ENCODE peak calls at places on chromosomes 16 and 17, in five cellular contexts. W is brain microvascular endothelial cell, I is A549, K is adrenal gland, P is nephron progenitor cell. N is an unnamed sample.

GRCh38 chr17:2187758-2188157 is 115.8 kb downstream of the SMG6 start:
- DNase-seq in W (no peak), I (no peak), K (no peak), P (no peak), N (no peak)

GRCh38 chr16:75764154-75764768 is 38.0 kb upstream of the CPHXL start:
- DNase-seq in W (peak), I (peak), K (peak), P (peak), N (peak)

GRCh38 chr16:81994485-81994884 is 16.8 kb downstream of the SDR42E1 start:
- DNase-seq in W (no peak), I (peak), K (no peak), P (no peak), N (no peak)

GRCh38 chr17:79097226-79098055 is 22.8 kb downstream of the ENGASE start:
- DNase-seq in W (no peak), I (no peak), K (no peak), P (no peak), N (no peak)

GRCh38 chr16:24747425-24747824 is 18.0 kb downstream of the TNRC6A start:
- DNase-seq in W (no peak), I (no peak), K (no peak), P (no peak), N (no peak)

GRCh38 chr17:63178530-63178929 is 212.5 kb downstream of the TANC2 start:
- DNase-seq in W (no peak), I (no peak), K (no peak), P (no peak), N (no peak)

GRCh38 chr17:40816569-40816968 is 5.8 kb downstream of the KRT10 start:
- DNase-seq in W (no peak), I (no peak), K (no peak), P (no peak), N (no peak)

GRCh38 chr17:49994085-49995054 is 654 bp downstream of the DLX3 start:
- DNase-seq in W (no peak), I (no peak), K (no peak), P (no peak), N (no peak)

GRCh38 chr17:71084219-71084618 is 914.9 kb downstream of the KCNJ2 start:
- DNase-seq in W (peak), I (peak), K (no peak), P (peak), N (peak)

GRCh38 chr17:80596760-80597608 is 52.3 kb downstream of the RPTOR start:
- DNase-seq in W (no peak), I (no peak), K (no peak), P (no peak), N (no peak)

GRCh38 chr17:64236827-64237403 is 26.1 kb downstream of the TEX2 start:
- DNase-seq in W (no peak), I (peak), K (no peak), P (no peak), N (no peak)

GRCh38 chr17:1725642-1726511 is 1.4 kb downstream of the WDR81 start:
- DNase-seq in W (no peak), I (no peak), K (no peak), P (no peak), N (no peak)

GRCh38 chr17:7478276-7479138 is 924 bp downstream of the ZBTB4 start:
- DNase-seq in W (no peak), I (peak), K (peak), P (peak), N (no peak)

GRCh38 chr17:64775701-64776570 is 113.8 kb upstream of the SMURF2 start:
- DNase-seq in W (no peak), I (no peak), K (no peak), P (no peak), N (no peak)

GRCh38 chr17:31211352-31212012 is 85.6 kb downstream of the OMG start:
- DNase-seq in W (peak), I (peak), K (no peak), P (no peak), N (no peak)

GRCh38 chr17:21375757-21376584 is at the start of gene KCNJ12:
- DNase-seq in W (no peak), I (peak), K (no peak), P (no peak), N (peak)

GRCh38 chr17:35715416-35715815 is 16.0 kb upstream of the RASL10B start:
- DNase-seq in W (no peak), I (no peak), K (no peak), P (no peak), N (no peak)

GRCh38 chr16:75379911-75380847 is 53.1 kb downstream of the CFDP1 start:
- DNase-seq in W (no peak), I (no peak), K (no peak), P (no peak), N (no peak)

GRCh38 chr16:23469814-23470213 is 16.8 kb upstream of the COG7 start:
- DNase-seq in W (no peak), I (peak), K (peak), P (no peak), N (no peak)

GRCh38 chr16:87163637-87164036 is 153.6 kb downstream of the C16orf95 start:
- DNase-seq in W (no peak), I (no peak), K (no peak), P (no peak), N (no peak)

DNA sequence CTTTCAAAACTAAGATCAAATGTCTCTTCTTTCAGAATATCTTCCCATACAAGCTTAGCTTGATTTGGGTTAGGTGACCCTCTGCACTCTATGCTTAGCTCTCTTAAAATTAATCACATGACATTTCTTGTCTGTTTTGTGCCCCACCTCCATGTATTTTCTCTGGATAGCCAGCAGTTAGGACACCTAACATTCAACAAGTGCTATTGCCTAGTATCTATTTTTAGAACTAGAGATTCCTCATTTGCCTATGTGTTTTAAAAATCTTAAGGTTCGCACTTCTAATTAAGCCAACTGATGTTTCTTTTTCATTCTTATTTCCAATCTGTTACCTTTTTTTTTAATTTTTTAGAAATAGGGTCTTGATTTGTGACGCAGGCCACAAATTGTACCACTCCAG is 129.7 kb upstream of the C17orf78 start:
- DNase-seq in W (no peak), I (no peak), K (no peak), P (no peak), N (no peak)
- TF ChIP-seq CTCF in W (no peak), I (no peak), K (no peak), P (no peak), N (no peak)

DNA sequence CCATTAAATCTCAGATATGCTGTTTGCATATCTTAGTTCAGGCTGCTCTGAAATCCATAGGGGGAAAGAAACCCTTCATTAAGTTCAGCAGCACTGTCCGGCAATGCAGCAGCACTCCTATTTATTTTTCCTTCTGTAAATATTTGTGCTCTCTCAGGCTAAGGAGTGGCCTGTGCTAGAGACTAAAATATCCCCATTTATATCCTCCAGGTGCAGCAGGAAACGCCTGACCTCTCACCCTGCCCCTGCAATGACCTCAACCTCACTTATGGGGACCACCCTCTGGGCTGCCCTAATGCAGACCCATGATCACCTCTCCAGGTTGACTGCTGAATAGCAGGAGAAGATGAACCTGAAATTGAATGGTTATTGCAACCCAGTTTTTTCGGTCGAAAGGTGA is 165.0 kb upstream of the ELAC2 start:
- DNase-seq in W (no peak), I (no peak), K (no peak), P (peak), N (no peak)
- TF ChIP-seq CTCF in W (no peak), I (no peak), K (no peak), P (no peak), N (no peak)

DNA sequence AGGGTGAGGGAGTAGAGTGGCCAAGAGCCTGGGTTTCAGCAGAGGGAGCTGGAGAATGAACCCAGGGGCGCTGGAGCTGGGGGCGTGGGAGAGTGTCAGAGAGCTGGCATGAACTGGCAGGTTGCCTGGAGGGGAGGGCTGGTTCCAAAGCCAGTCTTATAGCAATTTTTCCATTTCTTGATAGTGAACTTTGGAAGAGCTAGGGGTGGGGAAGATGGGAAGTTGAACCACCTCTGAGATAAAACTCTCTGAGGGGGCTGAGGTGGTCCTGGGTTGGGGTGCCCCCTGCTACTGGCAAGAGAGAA is 36.9 kb downstream of the ADGRG5 start:
- DNase-seq in W (no peak), I (no peak), K (no peak), P (no peak), N (no peak)
- TF ChIP-seq CTCF in W (no peak), I (no peak), K (no peak), P (no peak), N (no peak)

DNA sequence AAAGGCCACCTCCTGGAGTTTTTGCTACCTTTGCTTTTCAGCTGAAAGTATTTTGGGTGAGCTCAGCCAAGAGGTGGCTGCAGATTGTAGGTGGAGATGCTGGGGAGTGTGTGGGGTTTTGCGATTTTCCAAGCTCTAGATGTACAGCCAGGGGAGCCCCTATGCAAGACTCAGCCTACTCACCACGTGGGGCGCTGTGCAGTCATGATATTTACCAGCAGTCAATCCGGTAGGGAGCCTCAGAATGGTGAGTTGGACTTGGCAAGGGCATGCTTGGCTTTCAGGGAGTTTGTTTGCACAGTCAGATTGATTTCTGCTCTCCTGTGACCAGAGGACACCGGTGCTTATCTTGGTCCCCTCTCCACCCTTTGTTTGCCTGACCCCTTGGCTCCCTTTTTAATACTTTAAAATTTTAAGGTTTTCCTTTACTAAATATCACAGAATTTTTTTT is 175.3 kb downstream of the UTP18 start:
- DNase-seq in W (peak), I (peak), K (no peak), P (peak), N (peak)
- TF ChIP-seq CTCF in W (peak), I (peak), K (peak), P (peak), N (peak)

GRCh38 chr17:47063475-47063874 is 84.4 kb upstream of the RPRML start:
- DNase-seq in W (no peak), I (no peak), K (no peak), P (no peak), N (no peak)

GRCh38 chr17:47064684-47065083 is 85.6 kb upstream of the RPRML start:
- DNase-seq in W (no peak), I (no peak), K (no peak), P (no peak), N (no peak)

GRCh38 chr17:47072881-47073280 is 93.8 kb upstream of the RPRML start:
- DNase-seq in W (no peak), I (no peak), K (peak), P (no peak), N (no peak)

GRCh38 chr17:47066095-47066494 is 87.0 kb upstream of the RPRML start:
- DNase-seq in W (no peak), I (peak), K (no peak), P (no peak), N (no peak)

GRCh38 chr17:47066841-47067682 is 88.0 kb upstream of the RPRML start:
- DNase-seq in W (peak), I (peak), K (peak), P (peak), N (peak)
- TF ChIP-seq CTCF in W (peak), I (no peak), K (no peak), P (no peak), N (peak)